ENCODE peak calls at places on chromosomes 11 and 22, in eight cellular contexts. One of them, this sample, is unnamed.

GRCh38 chr22:36104988-36105387 is 55.6 kb downstream of the APOL3 start:
- DNase-seq in skeletal muscle cell: no peak
- DNase-seq in psoas muscle: no peak
- DNase-seq in HuH-7.5: no peak
- DNase-seq in activated CD4-positive, alpha-beta T cell treated with anti-CD3 and anti-CD28 coated beads, Interleukin-2, amount 50 U/mL, for 1 hour: no peak
- DNase-seq in AML-193: no peak
- DNase-seq in foreskin fibroblast: no peak
- DNase-seq in T-helper 1 cell: no peak
- DNase-seq in this sample: no peak

GRCh38 chr22:39384750-39385480 is 14.7 kb upstream of the TAB1 start:
- DNase-seq in skeletal muscle cell: no peak
- DNase-seq in psoas muscle: no peak
- DNase-seq in HuH-7.5: no peak
- DNase-seq in activated CD4-positive, alpha-beta T cell treated with anti-CD3 and anti-CD28 coated beads, Interleukin-2, amount 50 U/mL, for 1 hour: no peak
- DNase-seq in AML-193: no peak
- DNase-seq in foreskin fibroblast: no peak
- DNase-seq in T-helper 1 cell: no peak
- DNase-seq in this sample: no peak

GRCh38 chr22:36659762-36660509 is 43.6 kb downstream of the CACNG2 start:
- DNase-seq in skeletal muscle cell: peak
- DNase-seq in psoas muscle: peak
- DNase-seq in HuH-7.5: peak
- DNase-seq in activated CD4-positive, alpha-beta T cell treated with anti-CD3 and anti-CD28 coated beads, Interleukin-2, amount 50 U/mL, for 1 hour: no peak
- DNase-seq in AML-193: peak
- DNase-seq in foreskin fibroblast: peak
- DNase-seq in T-helper 1 cell: no peak
- DNase-seq in this sample: no peak

GRCh38 chr11:3155691-3156258 is 9.3 kb downstream of the OSBPL5 start:
- DNase-seq in skeletal muscle cell: no peak
- DNase-seq in psoas muscle: peak
- DNase-seq in HuH-7.5: no peak
- DNase-seq in activated CD4-positive, alpha-beta T cell treated with anti-CD3 and anti-CD28 coated beads, Interleukin-2, amount 50 U/mL, for 1 hour: no peak
- DNase-seq in AML-193: no peak
- DNase-seq in foreskin fibroblast: peak
- DNase-seq in T-helper 1 cell: no peak
- DNase-seq in this sample: no peak

GRCh38 chr11:30855383-30856006 is 269.3 kb upstream of the MPPED2 start:
- DNase-seq in skeletal muscle cell: no peak
- DNase-seq in psoas muscle: no peak
- DNase-seq in HuH-7.5: no peak
- DNase-seq in activated CD4-positive, alpha-beta T cell treated with anti-CD3 and anti-CD28 coated beads, Interleukin-2, amount 50 U/mL, for 1 hour: no peak
- DNase-seq in AML-193: no peak
- DNase-seq in foreskin fibroblast: no peak
- DNase-seq in T-helper 1 cell: no peak
- DNase-seq in this sample: no peak

GRCh38 chr11:114162719-114163123 is 103.2 kb downstream of the ZBTB16 start:
- DNase-seq in skeletal muscle cell: peak
- DNase-seq in psoas muscle: peak
- DNase-seq in HuH-7.5: peak
- DNase-seq in activated CD4-positive, alpha-beta T cell treated with anti-CD3 and anti-CD28 coated beads, Interleukin-2, amount 50 U/mL, for 1 hour: no peak
- DNase-seq in AML-193: no peak
- DNase-seq in foreskin fibroblast: peak
- DNase-seq in T-helper 1 cell: no peak
- DNase-seq in this sample: no peak

GRCh38 chr11:65478411-65479183 is 20.2 kb upstream of the MALAT1 start:
- DNase-seq in skeletal muscle cell: no peak
- DNase-seq in psoas muscle: peak
- DNase-seq in HuH-7.5: no peak
- DNase-seq in activated CD4-positive, alpha-beta T cell treated with anti-CD3 and anti-CD28 coated beads, Interleukin-2, amount 50 U/mL, for 1 hour: no peak
- DNase-seq in AML-193: no peak
- DNase-seq in foreskin fibroblast: peak
- DNase-seq in T-helper 1 cell: no peak
- DNase-seq in this sample: no peak

GRCh38 chr22:27668828-27669797 is 132.4 kb downstream of the MN1 start:
- DNase-seq in skeletal muscle cell: peak
- DNase-seq in psoas muscle: peak
- DNase-seq in HuH-7.5: no peak
- DNase-seq in activated CD4-positive, alpha-beta T cell treated with anti-CD3 and anti-CD28 coated beads, Interleukin-2, amount 50 U/mL, for 1 hour: no peak
- DNase-seq in AML-193: no peak
- DNase-seq in foreskin fibroblast: no peak
- DNase-seq in T-helper 1 cell: no peak
- DNase-seq in this sample: no peak

GRCh38 chr11:57679396-57679795 is 11.5 kb downstream of the ZDHHC5 start:
- DNase-seq in skeletal muscle cell: no peak
- DNase-seq in psoas muscle: no peak
- DNase-seq in HuH-7.5: no peak
- DNase-seq in activated CD4-positive, alpha-beta T cell treated with anti-CD3 and anti-CD28 coated beads, Interleukin-2, amount 50 U/mL, for 1 hour: no peak
- DNase-seq in AML-193: no peak
- DNase-seq in foreskin fibroblast: no peak
- DNase-seq in T-helper 1 cell: no peak
- DNase-seq in this sample: no peak

GRCh38 chr11:77020751-77021150 is 13.4 kb upstream of the B3GNT6 start:
- DNase-seq in skeletal muscle cell: no peak
- DNase-seq in psoas muscle: no peak
- DNase-seq in HuH-7.5: no peak
- DNase-seq in activated CD4-positive, alpha-beta T cell treated with anti-CD3 and anti-CD28 coated beads, Interleukin-2, amount 50 U/mL, for 1 hour: no peak
- DNase-seq in AML-193: no peak
- DNase-seq in foreskin fibroblast: no peak
- DNase-seq in T-helper 1 cell: no peak
- DNase-seq in this sample: no peak

GRCh38 chr11:69414773-69415187 is 66.7 kb upstream of the LINC01488 start:
- DNase-seq in skeletal muscle cell: no peak
- DNase-seq in psoas muscle: no peak
- DNase-seq in HuH-7.5: no peak
- DNase-seq in activated CD4-positive, alpha-beta T cell treated with anti-CD3 and anti-CD28 coated beads, Interleukin-2, amount 50 U/mL, for 1 hour: no peak
- DNase-seq in AML-193: no peak
- DNase-seq in foreskin fibroblast: no peak
- DNase-seq in T-helper 1 cell: no peak
- DNase-seq in this sample: no peak

GRCh38 chr11:58318532-58318931 is 40.3 kb downstream of the OR5B17 start:
- DNase-seq in skeletal muscle cell: no peak
- DNase-seq in psoas muscle: no peak
- DNase-seq in HuH-7.5: no peak
- DNase-seq in activated CD4-positive, alpha-beta T cell treated with anti-CD3 and anti-CD28 coated beads, Interleukin-2, amount 50 U/mL, for 1 hour: no peak
- DNase-seq in AML-193: no peak
- DNase-seq in foreskin fibroblast: peak
- DNase-seq in T-helper 1 cell: no peak
- DNase-seq in this sample: no peak

GRCh38 chr11:123218451-123218850 is 23.4 kb upstream of the CLMP start:
- DNase-seq in skeletal muscle cell: no peak
- DNase-seq in psoas muscle: no peak
- DNase-seq in HuH-7.5: no peak
- DNase-seq in activated CD4-positive, alpha-beta T cell treated with anti-CD3 and anti-CD28 coated beads, Interleukin-2, amount 50 U/mL, for 1 hour: no peak
- DNase-seq in AML-193: no peak
- DNase-seq in foreskin fibroblast: no peak
- DNase-seq in T-helper 1 cell: no peak
- DNase-seq in this sample: no peak

This sample was measured in SIG-M5.